ENCODE peak calls at places on chromosomes 6 and 20, in six cellular contexts. V is HCT116; Z is CD8-positive, alpha-beta T cell; S is SK-N-SH; B is PC-3; A is effector memory CD4-positive, alpha-beta T cell. N is an unnamed sample. For H3K4me1, the result is how much of the 10 kb centered on the place peaks cover.

GRCh38 chr20:36313936-36314335 is 7.8 kb downstream of the DLGAP4 start:
- DNase-seq in V (no peak), Z (no peak), S (no peak), B (no peak), A (no peak), N (no peak)

GRCh38 chr6:163723759-163724158 is 309.2 kb downstream of the QKI start:
- DNase-seq in V (no peak), Z (no peak), S (no peak), B (no peak), A (no peak), N (no peak)

GRCh38 chr20:43727980-43728590 is 1.3 kb upstream of the GTSF1L start:
- DNase-seq in V (no peak), Z (peak), S (no peak), B (peak), A (no peak), N (no peak)

GRCh38 chr6:135170849-135171248 is 10.3 kb upstream of the MYB start:
- DNase-seq in V (no peak), Z (no peak), S (no peak), B (peak), A (no peak), N (no peak)

GRCh38 chr6:43515808-43516207 is 918 bp downstream of the YIPF3 start:
- DNase-seq in V (no peak), Z (no peak), S (no peak), B (no peak), A (no peak), N (no peak)

GRCh38 chr6:138087549-138087948 is 19.7 kb downstream of the PERP start:
- DNase-seq in V (peak), Z (no peak), S (no peak), B (peak), A (no peak), N (no peak)

GRCh38 chr6:2505624-2506023 is 245.1 kb downstream of the MYLK4 start:
- DNase-seq in V (peak), Z (no peak), S (peak), B (peak), A (no peak), N (no peak)

GRCh38 chr20:2125474-2126112 is 24.0 kb downstream of the STK35 start:
- DNase-seq in V (no peak), Z (no peak), S (no peak), B (no peak), A (no peak), N (no peak)

GRCh38 chr20:50521221-50521642 is 11.0 kb downstream of the PTPN1 start:
- DNase-seq in V (no peak), Z (no peak), S (peak), B (no peak), A (no peak), N (no peak)

GRCh38 chr6:164246082-164246481 is 831.6 kb downstream of the QKI start:
- DNase-seq in V (no peak), Z (no peak), S (no peak), B (no peak), A (no peak), N (no peak)

GRCh38 chr20:41349943-41350342 is 9.3 kb downstream of the LPIN3 start:
- DNase-seq in V (no peak), Z (no peak), S (no peak), B (no peak), A (no peak), N (no peak)

GRCh38 chr6:10837692-10837996 is 695 bp downstream of the MAK start:
- DNase-seq in V (no peak), Z (no peak), S (no peak), B (peak), A (no peak), N (no peak)

GRCh38 chr20:7883741-7884140 is 56.5 kb downstream of the HAO1 start:
- DNase-seq in V (no peak), Z (no peak), S (no peak), B (no peak), A (no peak), N (no peak)

GRCh38 chr6:148251286-148251685 is 91.4 kb upstream of the SASH1 start:
- DNase-seq in V (no peak), Z (no peak), S (no peak), B (peak), A (no peak), N (no peak)

GRCh38 chr6:147194652-147195403 is 9.4 kb upstream of the STXBP5 start:
- DNase-seq in V (no peak), Z (no peak), S (no peak), B (peak), A (no peak), N (no peak)

GRCh38 chr6:168095171-168095691 is 16.2 kb upstream of the FRMD1 start:
- DNase-seq in V (no peak), Z (no peak), S (no peak), B (no peak), A (no peak), N (no peak)

GRCh38 chr20:20241966-20242365 is 125.9 kb upstream of the INSM1 start:
- DNase-seq in V (no peak), Z (no peak), S (no peak), B (no peak), A (no peak), N (no peak)

GRCh38 chr6:109055771-109056235 is 38.8 kb downstream of the SESN1 start:
- DNase-seq in V (no peak), Z (no peak), S (no peak), B (no peak), A (no peak), N (no peak)

GRCh38 chr20:6882911-6883310 is 115.4 kb downstream of the BMP2 start:
- DNase-seq in V (no peak), Z (no peak), S (no peak), B (peak), A (no peak), N (no peak)

GRCh38 chr6:36139431-36139830 is 9.1 kb downstream of the MAPK13 start:
- DNase-seq in V (no peak), Z (no peak), S (peak), B (no peak), A (no peak), N (no peak)

GRCh38 chr20:2626853-2627541 is 25.4 kb upstream of the NOP56 start:
- DNase-seq in V (peak), Z (no peak), S (no peak), B (peak), A (no peak), N (no peak)

GRCh38 chr20:30284533-30284932 is 972.9 kb upstream of the DEFB115 start:
- DNase-seq in V (no peak), Z (no peak), S (peak), B (no peak), A (no peak), N (no peak)

GRCh38 chr6:28587746-28588075 is 62.0 kb downstream of the GPX5 start:
- DNase-seq in V (no peak), Z (no peak), S (no peak), B (no peak), A (no peak), N (no peak)

GRCh38 chr20:53748821-53749402 is 155.3 kb upstream of the ZNF217 start:
- DNase-seq in V (no peak), Z (no peak), S (no peak), B (peak), A (no peak), N (no peak)

GRCh38 chr20:32537657-32538525 is 47.2 kb downstream of the NOL4L start:
- DNase-seq in V (no peak), Z (peak), S (peak), B (no peak), A (no peak), N (no peak)

GRCh38 chr6:156514186-156514585 is 263.0 kb upstream of the ARID1B start:
- DNase-seq in V (no peak), Z (no peak), S (no peak), B (no peak), A (no peak), N (no peak)

GRCh38 chr6:87806635-87807034 is 104.6 kb upstream of the AKIRIN2 start:
- DNase-seq in V (no peak), Z (no peak), S (peak), B (peak), A (no peak), N (no peak)

GRCh38 chr6:14720411-14721102 is 525.3 kb upstream of the JARID2 start:
- DNase-seq in V (no peak), Z (no peak), S (no peak), B (no peak), A (no peak), N (no peak)

GRCh38 chr6:75483136-75483952 is 10.3 kb downstream of the FILIP1 start:
- DNase-seq in V (no peak), Z (no peak), S (no peak), B (no peak), A (no peak), N (no peak)

GRCh38 chr6:78436335-78436734 is 431.0 kb upstream of the IRAK1BP1 start:
- DNase-seq in V (peak), Z (no peak), S (no peak), B (peak), A (no peak), N (no peak)

GRCh38 chr6:4359108-4359710 is 223.8 kb upstream of the ECI2 start:
- DNase-seq in V (no peak), Z (no peak), S (no peak), B (no peak), A (no peak), N (no peak)
- H3K4me1 ChIP-seq in V (under half), Z (under half), S (under half), B (under half), A (under half), N (under half)

DNA sequence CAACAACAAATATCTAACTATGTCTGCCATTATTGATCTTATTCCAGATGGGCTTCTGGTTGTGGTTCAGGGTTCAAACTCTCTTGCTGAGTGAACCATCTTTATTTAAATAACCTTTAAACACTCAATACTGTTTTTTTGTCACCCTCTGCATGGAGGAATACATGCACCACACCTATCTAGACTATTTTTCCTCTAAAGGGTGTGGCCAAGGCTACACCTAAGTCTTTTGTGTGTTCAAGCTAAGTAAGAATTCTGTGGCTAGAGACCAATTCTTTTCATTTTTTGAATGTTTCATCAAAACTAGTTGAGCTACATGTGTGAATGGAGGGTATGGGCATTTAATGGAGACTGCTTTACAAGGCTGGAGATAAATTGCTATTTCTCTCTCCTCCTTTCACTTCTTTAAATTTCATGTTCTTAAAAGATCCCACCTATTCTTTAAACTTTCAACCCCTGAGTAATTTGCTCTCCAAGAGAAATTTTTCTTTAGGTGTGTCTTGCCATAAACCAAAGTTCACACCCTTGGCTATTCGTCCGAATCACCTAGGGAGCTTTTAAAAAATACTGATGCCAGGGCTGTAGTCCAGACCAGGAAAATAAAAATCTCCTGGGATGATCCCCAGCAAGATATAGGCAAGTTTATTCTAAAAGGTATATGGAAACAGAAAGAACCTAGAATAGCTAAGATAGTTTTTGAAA is 24.8 kb upstream of the MBOAT1 start:
- DNase-seq in V (no peak), Z (no peak), S (no peak), B (peak), A (no peak), N (no peak)
- H3K27ac ChIP-seq in V (no peak), Z (no peak), S (no peak), B (peak), A (no peak), N (no peak)

GRCh38 chr20:35307666-35308653 is 15.7 kb upstream of the FAM83C start:
- DNase-seq in V (no peak), Z (no peak), S (no peak), B (peak), A (no peak), N (no peak)
- H3K4me1 ChIP-seq in V (half or more), Z (under half), S (half or more), B (half or more), A (under half), N (under half)

GRCh38 chr6:40932953-40933352 is 106.1 kb downstream of the UNC5CL start:
- DNase-seq in V (no peak), Z (no peak), S (no peak), B (no peak), A (no peak), N (no peak)
- H3K27ac ChIP-seq in V (no peak), Z (no peak), S (no peak), B (no peak), A (no peak), N (no peak)

GRCh38 chr6:34246563-34247391 is 2.0 kb downstream of the SMIM29 start:
- DNase-seq in V (no peak), Z (peak), S (peak), B (peak), A (no peak), N (peak)

GRCh38 chr6:34242252-34243130 is 5.8 kb downstream of the HMGA1 start:
- DNase-seq in V (no peak), Z (no peak), S (no peak), B (peak), A (no peak), N (no peak)

GRCh38 chr6:34246249-34246562 is 2.6 kb downstream of the SMIM29 start:
- DNase-seq in V (no peak), Z (no peak), S (no peak), B (no peak), A (no peak), N (no peak)

GRCh38 chr6:34243131-34243771 is 5.6 kb downstream of the SMIM29 start:
- DNase-seq in V (no peak), Z (no peak), S (no peak), B (peak), A (no peak), N (no peak)

GRCh38 chr6:34243901-34244884 is 4.6 kb downstream of the SMIM29 start:
- DNase-seq in V (peak), Z (no peak), S (peak), B (peak), A (no peak), N (no peak)
- H3K4me1 ChIP-seq in V (half or more), Z (under half), S (half or more), B (half or more), A (under half), N (under half)

GRCh38 chr6:73951186-73951585 is 255.2 kb downstream of the CD109 start:
- DNase-seq in V (no peak), Z (no peak), S (no peak), B (peak), A (no peak), N (no peak)

GRCh38 chr6:73955800-73956199 is 259.8 kb downstream of the CD109 start:
- DNase-seq in V (no peak), Z (no peak), S (no peak), B (no peak), A (no peak), N (no peak)

GRCh38 chr6:73954843-73955242 is 258.8 kb downstream of the CD109 start:
- DNase-seq in V (no peak), Z (no peak), S (no peak), B (no peak), A (no peak), N (no peak)

GRCh38 chr6:73956305-73956704 is 260.3 kb downstream of the CD109 start:
- DNase-seq in V (no peak), Z (no peak), S (no peak), B (no peak), A (no peak), N (no peak)
- H3K27ac ChIP-seq in V (no peak), Z (no peak), S (no peak), B (no peak), A (no peak), N (no peak)

GRCh38 chr20:24763386-24764026 is 185.6 kb upstream of the CST7 start:
- DNase-seq in V (no peak), Z (no peak), S (no peak), B (no peak), A (no peak), N (no peak)
- H3K4me1 ChIP-seq in V (under half), Z (under half), S (under half), B (under half), A (under half), N (under half)

GRCh38 chr6:56450882-56451739 is 191.6 kb downstream of the DST start:
- DNase-seq in V (no peak), Z (no peak), S (no peak), B (no peak), A (no peak), N (no peak)
- H3K27ac ChIP-seq in V (no peak), Z (no peak), S (peak), B (no peak), A (no peak), N (no peak)

GRCh38 chr6:47246556-47246955 is 63.1 kb downstream of the TNFRSF21 start:
- DNase-seq in V (no peak), Z (no peak), S (no peak), B (no peak), A (no peak), N (no peak)
- H3K4me1 ChIP-seq in V (under half), Z (under half), S (under half), B (under half), A (under half), N (under half)

GRCh38 chr20:57394087-57395082 is 3.2 kb downstream of the RBM38 start:
- DNase-seq in V (no peak), Z (peak), S (no peak), B (no peak), A (no peak), N (no peak)
- H3K27ac ChIP-seq in V (no peak), Z (no peak), S (no peak), B (no peak), A (peak), N (no peak)